ENCODE peak calls at places on chromosomes 3 and 15, in five cellular contexts. S is naive thymus-derived CD8-positive, alpha-beta T cell; X is activated CD4-positive, alpha-beta T cell treated with anti-CD3 and anti-CD28 coated beads for 4 hours; P is effector CD4-positive, alpha-beta T cell; G is HEK293T. Y is an unnamed sample.

GRCh38 chr3:46440531-46441294 is 24.0 kb downstream of the LTF start:
- DNase-seq in S (peak; percentile 23), X (peak; percentile 22), P (no peak), G (no peak), Y (no peak)

GRCh38 chr3:70926835-70927234 is 614.4 kb upstream of the MDFIC2 start:
- DNase-seq in S (no peak), X (no peak), P (no peak), G (no peak), Y (no peak)

GRCh38 chr3:146269271-146269670 is 18.4 kb upstream of the PLSCR4 start:
- DNase-seq in S (no peak), X (no peak), P (no peak), G (no peak), Y (no peak)

GRCh38 chr3:46716461-46717441 is 918 bp downstream of the PRSS50 start:
- DNase-seq in S (no peak), X (no peak), P (no peak), G (no peak), Y (no peak)

GRCh38 chr15:43775411-43775965 is 1.3 kb downstream of the ELL3 start:
- DNase-seq in S (no peak), X (no peak), P (no peak), G (no peak), Y (no peak)

GRCh38 chr3:44065741-44066140 is 175.9 kb upstream of the TOPAZ1 start:
- DNase-seq in S (no peak), X (no peak), P (no peak), G (no peak), Y (no peak)

GRCh38 chr3:126888186-126888760 is 94.6 kb upstream of the PLXNA1 start:
- DNase-seq in S (no peak), X (no peak), P (no peak), G (no peak), Y (no peak)

GRCh38 chr15:40075298-40076044 is 33.2 kb downstream of the BMF start:
- DNase-seq in S (no peak), X (no peak), P (no peak), G (no peak), Y (no peak)

GRCh38 chr15:80788536-80788935 is 9.4 kb downstream of the CEMIP start:
- DNase-seq in S (no peak), X (no peak), P (no peak), G (no peak), Y (no peak)

GRCh38 chr3:148642616-148643015 is 55.1 kb upstream of the AGTR1 start:
- DNase-seq in S (no peak), X (no peak), P (no peak), G (no peak), Y (no peak)

GRCh38 chr3:49296781-49297420 is 19.9 kb upstream of the C3orf62 start:
- DNase-seq in S (no peak), X (no peak), P (no peak), G (no peak), Y (no peak)

GRCh38 chr3:106013971-106014370 is 145.2 kb upstream of the CBLB start:
- DNase-seq in S (no peak), X (no peak), P (no peak), G (no peak), Y (no peak)

GRCh38 chr15:61038387-61038786 is 190.7 kb downstream of the RORA start:
- DNase-seq in S (no peak), X (no peak), P (no peak), G (peak; percentile 6), Y (no peak)

GRCh38 chr3:103319912-103320311 is 885.1 kb downstream of the ZPLD1 start:
- DNase-seq in S (no peak), X (no peak), P (no peak), G (no peak), Y (no peak)

Y was measured in mesothelial cell of epicardium.